ENCODE peak calls at places on chromosomes 5 and 9, in four cellular contexts. V is germinal center, S is NCI-H748 treated with DMSO at 0.1 percent for 48 hours, G is activated T-helper 1 cell treated with Interleukin-2 at 50 U/mL for 16 hours. A is an unnamed sample.

GRCh38 chr5:83715316-83716060 is 5.2 kb downstream of the HAPLN1 start:
- DNase-seq in V (no peak), S (no peak), G (no peak), A (no peak)

GRCh38 chr9:129483467-129484324 is 137.2 kb downstream of the C9orf50 start:
- DNase-seq in V (no peak), S (peak; percentile 19), G (no peak), A (no peak)

GRCh38 chr5:80747922-80748321 is 93.1 kb upstream of the DHFR start:
- DNase-seq in V (no peak), S (no peak), G (no peak), A (no peak)

GRCh38 chr5:133406632-133407276 is 205.6 kb downstream of the FSTL4 start:
- DNase-seq in V (no peak), S (no peak), G (no peak), A (no peak)

GRCh38 chr9:97923529-97924108 is 1.3 kb upstream of the TRMO start:
- DNase-seq in V (peak; percentile 60), S (peak; percentile 84), G (peak; percentile 49), A (peak; percentile 80)

GRCh38 chr5:176570044-176570443 is 20.9 kb downstream of the CDHR2 start:
- DNase-seq in V (no peak), S (no peak), G (no peak), A (no peak)

GRCh38 chr9:86600977-86601376 is 246.8 kb upstream of the TUT7 start:
- DNase-seq in V (no peak), S (no peak), G (no peak), A (no peak)

GRCh38 chr9:121708768-121709488 is 57.5 kb downstream of the DAB2IP start:
- DNase-seq in V (no peak), S (no peak), G (no peak), A (no peak)

GRCh38 chr9:121055642-121056143 is 5.6 kb upstream of the C5 start:
- DNase-seq in V (peak; percentile 41), S (no peak), G (no peak), A (no peak)

GRCh38 chr5:443239-444151 is 519 bp downstream of the EXOC3 start:
- DNase-seq in V (no peak), S (no peak), G (no peak), A (no peak)

GRCh38 chr5:44885903-44886302 is 77.2 kb downstream of the MRPS30 start:
- DNase-seq in V (no peak), S (no peak), G (no peak), A (no peak)

GRCh38 chr9:130217838-130218237 is 45.6 kb downstream of the NCS1 start:
- DNase-seq in V (no peak), S (no peak), G (no peak), A (no peak)

GRCh38 chr5:109936996-109937395 is 247.3 kb downstream of the MAN2A1 start:
- DNase-seq in V (no peak), S (no peak), G (no peak), A (no peak)

GRCh38 chr9:89476546-89476945 is 21.4 kb downstream of the SEMA4D start:
- DNase-seq in V (no peak), S (no peak), G (no peak), A (no peak)

GRCh38 chr9:96251451-96251850 is 50.5 kb downstream of the HSD17B3 start:
- DNase-seq in V (no peak), S (no peak), G (no peak), A (no peak)

GRCh38 chr5:169670769-169671525 is 33.9 kb downstream of the DOCK2 start:
- DNase-seq in V (peak; percentile 62), S (no peak), G (no peak), A (no peak)

GRCh38 chr5:3980146-3980545 is 384.5 kb downstream of the IRX1 start:
- DNase-seq in V (no peak), S (no peak), G (no peak), A (no peak)

GRCh38 chr9:100074989-100075388 is 23.8 kb downstream of the ERP44 start:
- DNase-seq in V (no peak), S (no peak), G (no peak), A (no peak)

GRCh38 chr9:134047868-134048581 is 19.8 kb downstream of the BRD3 start:
- DNase-seq in V (no peak), S (no peak), G (no peak), A (no peak)